ENCODE peak calls at places on chromosome 4, in seven cellular contexts. T is NAMALWA, R is iPS DF 19.7, M is aorta, J is posterior cingulate gyrus, C is NCI-H526 treated with DMSO at 0.1 percent for 48 hours, F is AG09319. H is an unnamed sample.

GRCh38 chr4:40254961-40255721 is 58.3 kb downstream of the RHOH start:
- DNase-seq in J (no peak), M (no peak), C (no peak), F (peak; percentile 41), R (no peak), T (no peak), H (peak; percentile 10)

GRCh38 chr4:116413222-116413621 is 672.2 kb downstream of the TRAM1L1 start:
- DNase-seq in M (no peak), J (no peak), F (no peak), C (no peak), R (no peak), T (peak; percentile 38), H (no peak)

GRCh38 chr4:788636-789297 is 37.2 kb downstream of the CPLX1 start:
- DNase-seq in M (peak; percentile 71), J (no peak), C (no peak), T (no peak), R (no peak), F (no peak), H (no peak)

GRCh38 chr4:52560844-52561280 is 98.2 kb downstream of the USP46 start:
- DNase-seq in M (no peak), C (no peak), F (peak; percentile 25), J (no peak), R (no peak), T (no peak), H (no peak)

GRCh38 chr4:20809796-20810195 is 109.5 kb downstream of the PACRGL start:
- DNase-seq in M (no peak), T (no peak), R (peak; percentile 52), J (no peak), F (no peak), C (peak; percentile 5), H (no peak)

GRCh38 chr4:88765729-88766128 is 68.1 kb upstream of the NAP1L5 start:
- DNase-seq in J (no peak), M (peak; percentile 84), C (no peak), T (no peak), R (no peak), F (peak; percentile 30), H (peak; percentile 54)

GRCh38 chr4:159747983-159748382 is 645.1 kb downstream of the RAPGEF2 start:
- DNase-seq in C (no peak), T (no peak), R (no peak), M (peak; percentile 55), J (no peak), F (no peak), H (no peak)

GRCh38 chr4:175447006-175447405 is 365.1 kb downstream of the GPM6A start:
- DNase-seq in R (no peak), F (no peak), T (no peak), M (no peak), J (no peak), C (no peak), H (no peak)

GRCh38 chr4:98510340-98510739 is 148.1 kb downstream of the TSPAN5 start:
- DNase-seq in C (no peak), R (no peak), F (no peak), T (no peak), J (no peak), M (no peak), H (no peak)

GRCh38 chr4:77669911-77670590 is 64.4 kb downstream of the CXCL13 start:
- DNase-seq in R (no peak), T (no peak), M (no peak), F (no peak), J (no peak), C (no peak), H (peak; percentile 2)

GRCh38 chr4:13944095-13944501 is 316.6 kb upstream of the BOD1L1 start:
- DNase-seq in F (no peak), C (no peak), M (no peak), J (no peak), R (no peak), T (no peak), H (no peak)

GRCh38 chr4:139556735-139557505 is 901 bp upstream of the SETD7 start:
- DNase-seq in R (no peak), J (peak; percentile 58), F (no peak), T (peak; percentile 90), C (peak; percentile 52), M (peak; percentile 88), H (peak; percentile 24)

GRCh38 chr4:39621582-39621981 is 17.1 kb downstream of the SMIM14 start:
- DNase-seq in M (no peak), T (no peak), C (no peak), R (no peak), J (no peak), F (no peak), H (no peak)

GRCh38 chr4:184978211-184978610 is 40.1 kb upstream of the HELT start:
- DNase-seq in T (no peak), F (no peak), C (no peak), R (no peak), J (no peak), M (peak; percentile 69), H (no peak)

GRCh38 chr4:131427000-131427399 is 1722.1 kb upstream of the PCDH10 start:
- DNase-seq in T (no peak), F (no peak), M (no peak), J (no peak), R (peak; percentile 28), C (no peak), H (no peak)

GRCh38 chr4:21304061-21304541 is 603.8 kb downstream of the PACRGL start:
- DNase-seq in R (peak; percentile 30), M (no peak), C (no peak), F (no peak), T (no peak), J (peak; percentile 61), H (no peak)

GRCh38 chr4:113586072-113586471 is 175.5 kb downstream of the CAMK2D start:
- DNase-seq in F (no peak), T (no peak), J (no peak), C (no peak), R (no peak), M (no peak), H (no peak)

GRCh38 chr4:16131293-16131692 is 47.5 kb upstream of the PROM1 start:
- DNase-seq in F (no peak), J (no peak), M (no peak), C (no peak), T (no peak), R (no peak), H (no peak)

GRCh38 chr4:19693949-19694597 is 557.6 kb upstream of the SLIT2 start:
- DNase-seq in J (no peak), F (no peak), R (no peak), C (no peak), T (no peak), M (no peak), H (no peak)

GRCh38 chr4:23194751-23195150 is 502.0 kb downstream of the GBA3 start:
- DNase-seq in C (no peak), R (no peak), F (no peak), J (no peak), M (no peak), T (no peak), H (no peak)

GRCh38 chr4:16196482-16197393 is 29.5 kb downstream of the TAPT1 start:
- DNase-seq in T (peak; percentile 29), R (peak; percentile 33), C (no peak), M (no peak), J (no peak), F (peak; percentile 27), H (peak; percentile 2)

GRCh38 chr4:13102344-13102743 is 381.8 kb downstream of the RAB28 start:
- DNase-seq in J (no peak), T (no peak), F (no peak), R (no peak), M (no peak), C (no peak), H (no peak)